ENCODE peak calls at places on chromosomes 3 and 15, in eight cellular contexts. M, F, B, L, E, X, I and Y are unnamed samples.

GRCh38 chr3:62241279-62241678 is 132.1 kb downstream of the FEZF2 start:
- DNase-seq in M (no peak), F (no peak), B (no peak), L (no peak), E (no peak), X (no peak), I (no peak), Y (no peak)

GRCh38 chr3:37987751-37988179 is 2.8 kb upstream of the VILL start:
- DNase-seq in M (no peak), F (no peak), B (no peak), L (no peak), E (no peak), X (peak), I (no peak), Y (no peak)

GRCh38 chr15:85571780-85572179 is 191.4 kb downstream of the AKAP13 start:
- DNase-seq in M (no peak), F (no peak), B (no peak), L (no peak), E (no peak), X (no peak), I (no peak), Y (no peak)

GRCh38 chr15:56411122-56411749 is 46.0 kb downstream of the TEX9 start:
- DNase-seq in M (no peak), F (no peak), B (no peak), L (peak), E (no peak), X (no peak), I (no peak), Y (no peak)

GRCh38 chr15:98904466-98905048 is 103.0 kb downstream of the PGPEP1L start:
- DNase-seq in M (no peak), F (no peak), B (no peak), L (peak), E (no peak), X (peak), I (no peak), Y (peak)

GRCh38 chr15:100114526-100114925 is 227.2 kb downstream of the ADAMTS17 start:
- DNase-seq in M (peak), F (peak), B (peak), L (no peak), E (peak), X (no peak), I (no peak), Y (no peak)

GRCh38 chr3:59056706-59057105 is 6.9 kb upstream of the CFAP20DC start:
- DNase-seq in M (no peak), F (no peak), B (no peak), L (no peak), E (no peak), X (no peak), I (no peak), Y (no peak)

GRCh38 chr3:150721285-150722130 is 17.8 kb upstream of the ERICH6 start:
- DNase-seq in M (no peak), F (no peak), B (no peak), L (peak), E (peak), X (peak), I (no peak), Y (peak)

GRCh38 chr3:34969513-34969912 is 669.8 kb upstream of the ARPP21 start:
- DNase-seq in M (no peak), F (no peak), B (no peak), L (no peak), E (no peak), X (no peak), I (no peak), Y (no peak)

GRCh38 chr15:40243126-40243810 is 4.4 kb downstream of the PAK6 start:
- DNase-seq in M (no peak), F (no peak), B (no peak), L (no peak), E (no peak), X (no peak), I (no peak), Y (no peak)

GRCh38 chr3:115903843-115904242 is 280.5 kb downstream of the GAP43 start:
- DNase-seq in M (no peak), F (no peak), B (no peak), L (peak), E (no peak), X (no peak), I (no peak), Y (no peak)

DNA sequence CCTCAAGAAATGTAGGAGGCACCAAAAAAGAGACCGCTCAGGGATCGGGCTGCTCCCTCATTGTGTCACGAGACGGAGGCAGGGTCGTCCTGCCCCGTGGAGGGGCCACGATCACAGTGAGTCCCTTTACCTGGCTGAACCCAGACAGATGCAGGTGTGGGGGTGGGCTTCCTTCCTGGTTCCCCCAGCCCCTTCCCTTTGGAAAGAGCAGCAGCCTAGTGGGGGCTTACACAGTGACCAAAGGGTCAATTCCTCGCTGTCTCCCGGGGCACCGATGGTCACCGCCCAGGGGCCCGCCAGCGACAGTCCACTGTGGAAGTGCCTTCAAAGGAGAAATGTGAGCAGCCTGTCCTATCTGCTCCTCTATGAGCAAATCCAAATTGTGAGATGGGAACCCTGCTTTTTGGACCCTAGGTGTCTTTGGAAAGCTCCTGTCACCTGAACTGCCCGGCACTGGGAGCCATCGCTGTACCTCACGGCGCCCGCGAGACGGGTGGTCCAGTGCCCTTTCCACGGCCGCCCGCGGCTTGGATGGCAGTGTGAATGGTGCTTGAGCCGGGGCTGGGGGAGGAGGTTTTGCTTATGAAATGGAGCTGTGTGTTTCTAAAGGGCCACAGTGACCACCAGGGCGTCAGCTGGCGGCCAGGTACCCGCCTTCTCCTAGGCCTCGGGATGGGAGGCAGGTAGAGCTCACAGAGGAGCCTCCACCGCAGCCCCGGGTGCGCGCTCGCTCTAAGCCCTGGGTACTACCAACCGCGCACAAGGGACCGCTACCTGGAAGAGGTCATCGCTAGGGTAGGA is 155.7 kb downstream of the KLF13 start:
- DNase-seq in M (no peak), F (no peak), B (no peak), L (no peak), E (no peak), X (no peak), I (peak), Y (no peak)
- H3K4me3 ChIP-seq in M (no peak), F (no peak), B (no peak), L (no peak), E (no peak), X (no peak), I (no peak), Y (no peak)

GRCh38 chr15:76340198-76340801 is 3.7 kb downstream of the ISL2 start:
- DNase-seq in M (no peak), F (no peak), B (no peak), L (peak), E (peak), X (peak), I (no peak), Y (no peak)
- H3K4me3 ChIP-seq in M (peak), F (peak), B (peak), L (peak), E (peak), X (peak), I (peak), Y (peak)

GRCh38 chr3:128432898-128433629 is 33.6 kb downstream of the DNAJB8 start:
- DNase-seq in M (no peak), F (no peak), B (no peak), L (no peak), E (peak), X (no peak), I (no peak), Y (no peak)

GRCh38 chr3:128433630-128434185 is 33.0 kb downstream of the DNAJB8 start:
- DNase-seq in M (no peak), F (no peak), B (no peak), L (no peak), E (no peak), X (no peak), I (no peak), Y (no peak)

GRCh38 chr3:128430731-128431130 is 36.0 kb downstream of the DNAJB8 start:
- DNase-seq in M (no peak), F (no peak), B (no peak), L (no peak), E (no peak), X (no peak), I (no peak), Y (no peak)

GRCh38 chr3:128431803-128432300 is 34.8 kb downstream of the DNAJB8 start:
- DNase-seq in M (no peak), F (no peak), B (no peak), L (no peak), E (no peak), X (no peak), I (no peak), Y (no peak)

GRCh38 chr3:128432301-128432897 is 34.3 kb downstream of the DNAJB8 start:
- DNase-seq in M (no peak), F (no peak), B (no peak), L (no peak), E (no peak), X (no peak), I (no peak), Y (no peak)
- H3K4me3 ChIP-seq in M (peak), F (no peak), B (peak), L (no peak), E (peak), X (no peak), I (peak), Y (no peak)

DNA sequence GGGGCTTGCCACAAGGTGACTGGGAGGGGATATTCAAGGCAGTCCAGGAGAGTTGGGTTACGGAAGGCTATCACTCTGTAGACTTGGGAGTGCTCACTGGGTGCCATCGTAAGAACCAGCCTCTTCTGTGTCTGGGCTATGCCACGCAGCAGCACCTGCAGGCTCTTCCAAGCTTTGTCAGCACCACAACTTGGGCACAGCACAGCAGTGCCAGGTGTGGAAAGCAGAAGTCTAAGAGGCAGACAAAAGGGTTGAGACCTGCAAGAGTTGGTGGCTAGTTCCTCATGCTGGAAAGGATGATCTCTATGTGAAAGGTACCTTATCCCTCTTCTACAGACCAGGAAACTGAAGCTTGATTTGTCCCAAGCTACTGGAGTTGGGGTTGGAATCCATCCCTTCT is 15.8 kb downstream of the CX3CR1 start:
- DNase-seq in M (no peak), F (no peak), B (no peak), L (no peak), E (no peak), X (peak), I (no peak), Y (no peak)
- H3K4me3 ChIP-seq in M (no peak), F (no peak), B (no peak), L (no peak), E (no peak), X (no peak), I (no peak), Y (no peak)

GRCh38 chr3:190580443-190580842 is 66.6 kb downstream of the IL1RAP start:
- DNase-seq in M (no peak), F (no peak), B (no peak), L (no peak), E (no peak), X (no peak), I (no peak), Y (no peak)
- H3K4me3 ChIP-seq in M (no peak), F (no peak), B (no peak), L (no peak), E (no peak), X (no peak), I (no peak), Y (no peak)

GRCh38 chr3:167867981-167868380 is 132.5 kb downstream of the SERPINI1 start:
- DNase-seq in M (no peak), F (no peak), B (no peak), L (no peak), E (no peak), X (no peak), I (no peak), Y (no peak)

GRCh38 chr3:167864559-167864887 is 129.0 kb downstream of the SERPINI1 start:
- DNase-seq in M (no peak), F (no peak), B (no peak), L (no peak), E (no peak), X (peak), I (no peak), Y (no peak)

GRCh38 chr3:167870201-167870600 is 134.7 kb downstream of the SERPINI1 start:
- DNase-seq in M (no peak), F (no peak), B (no peak), L (no peak), E (no peak), X (no peak), I (no peak), Y (no peak)

GRCh38 chr3:167863811-167864558 is 128.5 kb downstream of the SERPINI1 start:
- DNase-seq in M (no peak), F (no peak), B (no peak), L (no peak), E (no peak), X (peak), I (no peak), Y (no peak)

GRCh38 chr3:167866321-167866720 is 130.8 kb downstream of the SERPINI1 start:
- DNase-seq in M (no peak), F (no peak), B (no peak), L (no peak), E (no peak), X (no peak), I (no peak), Y (no peak)
- H3K4me3 ChIP-seq in M (no peak), F (no peak), B (no peak), L (no peak), E (no peak), X (no peak), I (no peak), Y (no peak)